ENCODE peak calls at places on chromosomes 1 and 21, in four cellular contexts. K is uterus, Y is mesendoderm, S is lung. W is an unnamed sample.

GRCh38 chr1:115867216-115867615 is 26.3 kb upstream of the NHLH2 start:
- DNase-seq in K (no peak), Y (no peak), S (no peak), W (no peak)

GRCh38 chr1:23393706-23394105 is 24.1 kb upstream of the ZNF436 start:
- DNase-seq in K (peak), Y (no peak), S (peak), W (no peak)

GRCh38 chr1:32012709-32013385 is 821 bp upstream of the KHDRBS1 start:
- DNase-seq in K (no peak), Y (peak), S (no peak), W (no peak)

GRCh38 chr1:44807364-44808062 is 362 bp upstream of the DYNLT4 start:
- DNase-seq in K (peak), Y (peak), S (peak), W (peak)

GRCh38 chr1:157770442-157771043 is 6.4 kb downstream of the FCRL2 start:
- DNase-seq in K (no peak), Y (peak), S (no peak), W (no peak)

GRCh38 chr1:227788279-227789041 is 27.0 kb upstream of the PRSS38 start:
- DNase-seq in K (no peak), Y (peak), S (peak), W (peak)

GRCh38 chr1:174974711-174975111 is 25.0 kb upstream of the CACYBP start:
- DNase-seq in K (peak), Y (no peak), S (no peak), W (no peak)

GRCh38 chr1:173417563-173417962 is 59.6 kb upstream of the PRDX6 start:
- DNase-seq in K (no peak), Y (no peak), S (no peak), W (no peak)

GRCh38 chr1:241406421-241406820 is 49.4 kb upstream of the RGS7 start:
- DNase-seq in K (no peak), Y (no peak), S (no peak), W (no peak)

GRCh38 chr1:27427329-27427728 is 34.9 kb downstream of the GPR3 start:
- DNase-seq in K (no peak), Y (no peak), S (no peak), W (no peak)

GRCh38 chr1:231808116-231808515 is 181.5 kb downstream of the DISC1 start:
- DNase-seq in K (no peak), Y (no peak), S (no peak), W (no peak)

GRCh38 chr1:10733967-10734366 is 62.5 kb downstream of the CASZ1 start:
- DNase-seq in K (no peak), Y (no peak), S (peak), W (no peak)

GRCh38 chr1:94538243-94538827 is 3.2 kb downstream of the F3 start:
- DNase-seq in K (no peak), Y (peak), S (no peak), W (no peak)

GRCh38 chr1:39398278-39399010 is 93.0 kb upstream of the BMP8A start:
- DNase-seq in K (peak), Y (peak), S (peak), W (peak)

GRCh38 chr1:204278973-204279372 is 65.2 kb upstream of the GOLT1A start:
- DNase-seq in K (no peak), Y (no peak), S (no peak), W (no peak)

GRCh38 chr1:46410156-46411009 is 16.3 kb downstream of the FAAH start:
- DNase-seq in K (no peak), Y (no peak), S (no peak), W (no peak)

GRCh38 chr1:26529655-26530539 is at the start of gene RPS6KA1:
- DNase-seq in K (peak), Y (peak), S (peak), W (peak)

GRCh38 chr1:205812271-205812877 is 624 bp downstream of the SLC41A1 start:
- DNase-seq in K (peak), Y (peak), S (no peak), W (no peak)

GRCh38 chr1:168719306-168720111 is 9.5 kb downstream of the DPT start:
- DNase-seq in K (no peak), Y (no peak), S (no peak), W (no peak)

GRCh38 chr1:170521818-170522217 is 10.1 kb upstream of the GORAB start:
- DNase-seq in K (no peak), Y (no peak), S (no peak), W (no peak)

GRCh38 chr1:85137660-85138059 is 63.2 kb downstream of the SYDE2 start:
- DNase-seq in K (no peak), Y (no peak), S (peak), W (peak)

GRCh38 chr21:32474179-32475059 is 61.9 kb downstream of the EVA1C start:
- DNase-seq in K (no peak), Y (no peak), S (no peak), W (no peak)

GRCh38 chr1:184785529-184785928 is 30.9 kb upstream of the EDEM3 start:
- DNase-seq in K (no peak), Y (no peak), S (no peak), W (no peak)

GRCh38 chr1:177748080-177748801 is 221.6 kb downstream of the SEC16B start:
- DNase-seq in K (no peak), Y (no peak), S (no peak), W (no peak)

GRCh38 chr1:61083014-61083798 is 845 bp downstream of the NFIA start:
- DNase-seq in K (peak), Y (no peak), S (no peak), W (peak)

GRCh38 chr1:214902636-214903320 is 179.8 kb upstream of the KCNK2 start:
- DNase-seq in K (no peak), Y (no peak), S (no peak), W (no peak)

GRCh38 chr1:31203215-31203614 is 36.5 kb downstream of the NKAIN1 start:
- DNase-seq in K (no peak), Y (no peak), S (no peak), W (no peak)

GRCh38 chr1:236073307-236073897 is 8.5 kb upstream of the NID1 start:
- DNase-seq in K (no peak), Y (no peak), S (no peak), W (no peak)
- H3K4me3 ChIP-seq in K (no peak), Y (no peak), S (no peak), W (no peak)

GRCh38 chr1:78491311-78492071 is 717 bp downstream of the PTGFR start:
- DNase-seq in K (peak), Y (peak), S (no peak), W (no peak)

GRCh38 chr1:78493456-78493855 is 2.7 kb downstream of the PTGFR start:
- DNase-seq in K (no peak), Y (no peak), S (no peak), W (no peak)

GRCh38 chr1:78492376-78492950 is 1.7 kb downstream of the PTGFR start:
- DNase-seq in K (peak), Y (no peak), S (no peak), W (no peak)

DNA sequence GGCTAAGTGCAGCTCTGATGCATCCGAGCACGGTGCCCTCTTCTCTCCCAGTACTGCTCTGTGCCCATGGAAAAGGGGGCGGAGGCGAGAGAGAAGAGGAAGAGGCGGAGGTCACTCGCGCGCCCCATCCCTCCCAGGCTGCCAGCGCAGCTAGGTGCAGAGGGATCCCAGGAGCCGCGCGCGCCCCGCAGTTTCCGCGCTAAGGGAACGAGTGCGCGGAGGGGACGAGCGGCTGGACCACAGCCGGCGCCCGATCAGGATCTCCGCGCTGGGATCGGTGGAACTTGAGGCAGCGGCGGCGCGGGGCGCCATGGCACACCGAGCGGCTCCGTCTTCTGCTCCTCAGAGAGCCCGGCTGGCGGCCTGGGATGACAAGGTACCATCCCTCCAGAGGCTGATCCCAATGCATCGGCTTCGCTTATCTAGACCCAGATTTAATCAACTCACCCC is at the start of gene PTGFR:
- DNase-seq in K (peak), Y (peak), S (no peak), W (no peak)
- H3K4me3 ChIP-seq in K (peak), Y (peak), S (peak), W (no peak)

DNA sequence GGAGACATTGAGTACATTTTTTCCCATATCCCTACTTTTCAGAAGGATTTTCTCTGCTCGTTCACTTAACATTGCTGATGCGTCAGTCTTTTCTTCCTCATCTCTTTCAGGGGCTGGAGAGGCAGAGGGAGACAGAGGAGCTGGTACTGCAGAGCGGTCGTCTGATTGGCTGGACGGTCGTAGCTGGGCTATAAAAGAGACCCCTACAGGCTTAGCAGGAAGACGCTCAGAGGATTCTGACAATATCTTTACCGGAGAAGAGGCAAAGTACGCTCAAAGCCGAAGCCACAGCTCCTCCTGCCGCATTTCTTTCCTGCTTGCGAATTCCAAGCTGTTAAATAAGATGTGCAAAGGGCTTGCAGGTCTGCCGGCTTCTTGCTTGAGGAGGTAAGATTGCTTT is at the start of gene RGS4:
- DNase-seq in K (peak), Y (peak), S (no peak), W (peak)
- H3K4me3 ChIP-seq in K (peak), Y (no peak), S (no peak), W (no peak)

GRCh38 chr1:202158810-202159533 is 1.4 kb downstream of the PTPN7 start:
- DNase-seq in K (no peak), Y (no peak), S (no peak), W (no peak)
- H3K4me3 ChIP-seq in K (no peak), Y (no peak), S (no peak), W (no peak)

DNA sequence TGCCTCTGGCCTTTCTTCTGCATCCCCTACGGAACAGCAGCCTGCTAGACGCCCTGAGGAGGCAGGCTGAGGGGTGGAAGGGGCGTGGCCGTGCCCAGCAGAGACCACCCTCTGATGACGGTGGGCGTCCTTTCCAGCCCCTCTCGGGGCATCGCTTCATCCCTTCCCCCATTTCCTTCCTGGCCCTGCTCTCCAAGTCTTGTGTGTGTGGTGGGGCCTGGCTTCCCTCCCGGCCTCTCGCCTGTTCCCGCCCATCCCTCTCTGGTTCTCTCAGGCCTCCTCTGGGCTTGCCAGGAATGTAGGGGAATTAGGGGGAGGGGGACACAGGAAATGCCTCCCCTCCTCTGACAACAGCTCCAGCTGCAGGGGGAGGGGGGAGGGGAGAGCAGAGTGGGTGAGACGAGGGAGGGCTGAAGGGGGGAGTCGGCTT is 51.1 kb downstream of the SKI start:
- DNase-seq in K (peak), Y (peak), S (peak), W (no peak)
- H3K4me3 ChIP-seq in K (no peak), Y (no peak), S (no peak), W (no peak)

DNA sequence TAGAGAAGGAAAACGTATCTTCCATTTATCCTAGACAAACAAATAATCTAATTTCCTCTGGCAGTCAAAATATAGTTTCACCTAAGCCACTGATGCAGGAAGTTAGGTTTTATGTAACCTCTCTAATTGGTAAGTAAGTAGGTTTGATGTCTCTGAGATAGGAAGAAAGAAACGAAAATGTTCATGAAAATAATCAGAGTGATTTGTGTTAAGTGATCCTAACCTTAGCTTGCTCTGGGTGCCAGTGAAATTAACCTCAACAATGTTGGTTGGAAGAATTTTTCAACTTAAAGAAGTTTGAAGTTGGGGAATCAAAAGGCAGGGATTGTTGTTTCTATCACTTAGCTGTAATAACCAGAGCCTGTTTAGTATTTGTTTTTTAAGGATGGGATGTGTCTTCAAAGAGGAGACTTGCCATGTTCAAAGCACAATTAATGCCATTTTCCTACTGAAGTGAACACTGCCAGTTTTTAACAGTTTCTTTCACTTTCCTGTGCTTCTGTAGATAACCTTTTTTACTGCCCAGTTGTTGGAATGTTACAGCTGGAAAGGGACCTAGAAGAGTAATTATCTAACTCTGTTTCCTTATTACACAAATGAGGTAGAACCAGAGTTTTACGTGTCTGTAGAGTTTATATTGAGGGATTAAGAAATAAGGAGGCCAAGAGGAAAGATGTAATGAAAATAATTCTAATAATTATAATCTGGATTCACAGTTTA is 18.4 kb downstream of the HIPK1 start:
- DNase-seq in K (no peak), Y (no peak), S (no peak), W (no peak)
- H3K4me3 ChIP-seq in K (no peak), Y (no peak), S (no peak), W (no peak)

W was measured in Caco-2.